ENCODE peak calls at places on chromosomes 12 and 14, in eight cellular contexts. E is CD8-positive, alpha-beta memory T cell; O is SJSA1; V is H9; D is fibroblast of lung; R is mammary epithelial cell; U is cardiac muscle cell; S is sigmoid colon. K is an unnamed sample. For H3K27me3, the result is how much of the 10 kb centered on the place peaks cover.

GRCh38 chr12:119783787-119784186 is 93.3 kb downstream of the CIT start:
- DNase-seq in U (no peak), O (no peak), S (no peak), D (no peak), R (no peak), V (no peak), E (no peak), K (no peak)

GRCh38 chr14:55074662-55075061 is 23.2 kb downstream of the MAPK1IP1L start:
- DNase-seq in V (no peak), O (no peak), D (peak), S (no peak), E (no peak), U (no peak), R (no peak), K (no peak)

GRCh38 chr12:66379613-66380012 is 77.3 kb downstream of the HELB start:
- DNase-seq in S (no peak), U (no peak), E (no peak), D (no peak), V (no peak), R (no peak), O (no peak), K (no peak)

GRCh38 chr12:48933664-48934311 is 8.5 kb upstream of the FKBP11 start:
- DNase-seq in D (no peak), E (peak), S (no peak), R (no peak), V (no peak), U (no peak), O (no peak), K (no peak)

GRCh38 chr12:68435816-68436215 is 103.7 kb upstream of the MDM1 start:
- DNase-seq in E (no peak), V (no peak), O (peak), U (peak), S (no peak), D (no peak), R (peak), K (no peak)

GRCh38 chr14:106308839-106309389 is 782.5 kb downstream of the TMEM121 start:
- DNase-seq in E (peak), O (no peak), R (no peak), V (peak), S (no peak), U (no peak), D (no peak), K (no peak)

GRCh38 chr12:750356-751191 is 1.8 kb upstream of the WNK1 start:
- DNase-seq in D (no peak), R (no peak), E (no peak), O (no peak), U (no peak), S (no peak), V (no peak), K (no peak)

GRCh38 chr12:68958337-68958736 is 25.4 kb upstream of the CPM start:
- DNase-seq in E (no peak), R (no peak), V (no peak), O (no peak), S (no peak), D (no peak), U (no peak), K (no peak)

GRCh38 chr12:19130224-19131019 is 889 bp downstream of the PLEKHA5 start:
- DNase-seq in S (peak), O (peak), R (peak), U (peak), V (peak), D (no peak), E (peak), K (peak)

GRCh38 chr12:98793121-98793520 is 148.0 kb downstream of the APAF1 start:
- DNase-seq in U (no peak), R (no peak), O (no peak), E (no peak), D (no peak), V (no peak), S (no peak), K (no peak)

GRCh38 chr12:126910570-126910969 is 1356.4 kb upstream of the TMEM132C start:
- DNase-seq in V (no peak), R (no peak), O (no peak), S (no peak), D (no peak), E (no peak), U (no peak), K (no peak)

GRCh38 chr12:12115531-12115930 is 44.8 kb downstream of the BCL2L14 start:
- DNase-seq in U (no peak), O (no peak), D (no peak), V (no peak), E (no peak), S (no peak), R (no peak), K (no peak)

GRCh38 chr12:116539905-116540482 is 19.2 kb upstream of the MAP1LC3B2 start:
- DNase-seq in D (peak), R (peak), U (peak), S (peak), E (no peak), V (peak), O (no peak), K (peak)

GRCh38 chr14:93532550-93532949 is 101.8 kb downstream of the UNC79 start:
- DNase-seq in D (no peak), S (no peak), E (no peak), V (no peak), U (no peak), R (no peak), O (no peak), K (no peak)

DNA sequence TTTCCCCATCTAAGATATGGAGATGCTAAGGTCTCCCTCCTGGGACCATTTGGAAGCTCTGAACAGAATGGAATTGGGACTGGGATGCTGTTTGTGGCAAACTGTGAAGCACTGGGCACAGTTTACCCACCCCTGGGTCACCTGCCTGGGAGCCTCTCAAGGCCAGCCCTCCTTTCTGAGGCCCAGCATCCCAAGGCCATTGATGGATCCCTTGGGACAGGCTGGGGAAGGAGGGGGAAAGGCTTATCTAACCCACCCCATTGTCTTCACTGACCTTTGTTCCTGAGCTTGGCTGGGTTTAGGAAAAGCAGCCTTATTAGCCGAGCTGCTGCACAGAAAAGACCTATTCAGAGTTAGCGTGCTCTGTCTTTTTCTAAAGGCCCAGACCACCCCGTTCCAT is 5.2 kb downstream of the CCDC85C start:
- DNase-seq in O (no peak), D (no peak), U (no peak), E (no peak), R (no peak), V (no peak), S (no peak), K (no peak)
- H3K27me3 ChIP-seq in O (under half), D (under half), U (under half), E (under half), R (under half), V (under half), S (under half), K (under half)

GRCh38 chr14:97301931-97302559 is 504.9 kb downstream of the VRK1 start:
- DNase-seq in S (no peak), E (no peak), V (peak), R (no peak), D (no peak), U (no peak), O (no peak), K (no peak)
- H3K27me3 ChIP-seq in S (under half), E (under half), V (under half), R (under half), D (under half), U (under half), O (under half), K (under half)

DNA sequence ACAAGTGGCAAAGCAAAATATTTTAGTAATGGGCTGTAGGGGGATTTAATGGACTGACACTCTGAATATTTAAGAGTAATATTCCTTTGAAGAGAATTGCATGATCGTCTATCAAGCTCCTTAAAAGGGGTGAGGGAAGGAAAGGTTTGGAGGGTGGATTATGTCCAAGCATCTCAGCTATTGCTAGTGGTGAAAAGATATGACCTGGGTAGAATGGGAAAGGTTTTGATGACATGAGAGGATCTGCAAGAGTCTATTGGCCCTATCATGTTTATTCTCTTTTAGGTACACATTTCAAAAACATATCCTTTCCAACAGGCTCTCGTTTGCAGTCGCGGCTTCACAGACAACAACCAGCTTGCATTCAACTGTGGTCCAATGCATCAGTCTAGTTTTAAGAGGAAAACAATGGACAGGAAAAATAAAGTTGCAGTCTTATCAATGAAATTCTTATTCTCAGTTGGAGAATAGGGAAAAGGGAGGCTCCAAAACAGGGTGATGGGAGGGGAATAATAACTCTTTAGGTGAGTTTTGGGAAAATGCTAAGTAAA is 17.1 kb downstream of the FOXG1 start:
- DNase-seq in V (no peak), S (no peak), O (no peak), R (no peak), U (no peak), D (no peak), E (no peak), K (no peak)
- H3K27me3 ChIP-seq in V (under half), S (under half), O (half or more), R (half or more), U (half or more), D (under half), E (under half), K (half or more)

GRCh38 chr12:131430158-131430772 is 280.6 kb upstream of the SFSWAP start:
- DNase-seq in U (no peak), O (no peak), E (no peak), R (no peak), D (no peak), S (peak), V (no peak), K (no peak)

GRCh38 chr12:131436922-131437705 is 273.8 kb upstream of the SFSWAP start:
- DNase-seq in E (no peak), U (no peak), D (no peak), O (peak), R (no peak), V (peak), S (no peak), K (no peak)

GRCh38 chr12:131437706-131438210 is 273.1 kb upstream of the SFSWAP start:
- DNase-seq in R (no peak), V (no peak), S (no peak), E (no peak), D (no peak), U (no peak), O (peak), K (no peak)

GRCh38 chr12:131432532-131433260 is 278.2 kb upstream of the SFSWAP start:
- DNase-seq in O (peak), E (no peak), R (no peak), D (no peak), V (no peak), S (peak), U (no peak), K (no peak)

GRCh38 chr12:131434208-131435125 is 276.4 kb upstream of the SFSWAP start:
- DNase-seq in D (no peak), U (no peak), O (peak), V (no peak), S (peak), R (no peak), E (no peak), K (no peak)
- H3K27me3 ChIP-seq in D (under half), U (under half), O (under half), V (under half), S (under half), R (under half), E (under half), K (under half)

GRCh38 chr12:52721838-52722470 is 18.6 kb upstream of the KRT77 start:
- DNase-seq in S (no peak), O (peak), E (no peak), U (no peak), V (no peak), R (no peak), D (no peak), K (no peak)
- H3K27me3 ChIP-seq in S (under half), O (half or more), E (under half), U (under half), V (under half), R (under half), D (under half), K (under half)

GRCh38 chr12:28629691-28630090 is 439.4 kb downstream of the CCDC91 start:
- DNase-seq in O (no peak), D (no peak), S (no peak), U (no peak), V (no peak), E (no peak), R (no peak), K (no peak)
- H3K27me3 ChIP-seq in O (under half), D (under half), S (under half), U (under half), V (under half), E (under half), R (under half), K (under half)

GRCh38 chr12:53327435-53328042 is 6.1 kb upstream of the AAAS start:
- DNase-seq in O (no peak), D (peak), R (no peak), S (no peak), U (peak), E (no peak), V (no peak), K (no peak)

GRCh38 chr12:53326460-53327185 is 5.2 kb upstream of the AAAS start:
- DNase-seq in D (no peak), E (no peak), O (no peak), U (no peak), R (no peak), S (no peak), V (no peak), K (no peak)

GRCh38 chr12:53325539-53326061 is 4.2 kb upstream of the AAAS start:
- DNase-seq in O (no peak), S (peak), V (peak), R (no peak), E (no peak), D (no peak), U (no peak), K (peak)

GRCh38 chr12:53324779-53325538 is 3.5 kb upstream of the AAAS start:
- DNase-seq in D (peak), U (peak), O (peak), E (peak), S (peak), R (peak), V (peak), K (peak)

DNA sequence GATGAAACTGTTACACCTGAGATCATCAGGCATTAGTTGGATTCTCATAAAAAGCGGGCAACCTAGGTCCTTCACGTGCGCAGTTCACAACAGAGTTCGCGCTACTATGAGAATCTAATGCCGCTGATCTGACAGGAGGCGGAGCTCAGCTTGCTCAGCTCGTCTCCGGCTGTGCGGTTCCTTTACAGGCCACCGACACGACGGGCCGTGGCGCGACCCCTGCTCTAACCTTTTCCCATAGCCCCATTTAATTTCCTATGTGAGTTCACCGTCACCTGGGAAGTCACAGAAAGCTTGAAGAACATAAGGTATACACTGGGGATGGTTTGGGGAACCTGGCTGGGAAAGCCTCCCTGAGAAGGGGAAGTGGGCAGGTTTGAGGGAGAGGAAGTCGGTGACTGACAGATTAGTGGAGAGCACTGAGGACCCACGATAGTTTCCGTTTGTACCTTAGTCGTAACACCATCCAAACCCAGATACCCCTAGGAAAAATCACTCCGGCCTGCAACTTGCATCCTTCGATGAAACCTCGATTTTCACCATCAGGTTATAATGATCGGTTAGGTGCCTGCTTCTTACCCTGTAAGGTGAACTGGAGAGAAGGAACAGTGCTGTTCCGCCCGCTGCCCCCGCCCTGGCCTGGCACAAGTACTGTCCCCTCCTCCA is 2.8 kb upstream of the AAAS start:
- DNase-seq in R (peak), U (no peak), E (peak), S (no peak), O (no peak), D (peak), V (peak), K (peak)
- H3K27me3 ChIP-seq in R (under half), U (under half), E (under half), S (under half), O (under half), D (under half), V (under half), K (under half)